ENCODE peak calls at places on chromosomes 6 and 20, in eight cellular contexts. One of them, this sample, is unnamed.

GRCh38 chr6:5556011-5556410 is 294.7 kb downstream of the FARS2 start:
- DNase-seq in upper lobe of right lung: no peak
- DNase-seq in mucosa of descending colon: no peak
- DNase-seq in astrocyte of the spinal cord: no peak
- DNase-seq in heart left ventricle: no peak
- DNase-seq in osteocyte: no peak
- DNase-seq in type B pancreatic cell: no peak
- DNase-seq in right lobe of liver: no peak
- DNase-seq in this sample: no peak

GRCh38 chr6:13733178-13733851 is 21.7 kb upstream of the RANBP9 start:
- DNase-seq in upper lobe of right lung: peak
- DNase-seq in mucosa of descending colon: no peak
- DNase-seq in astrocyte of the spinal cord: peak
- DNase-seq in heart left ventricle: peak
- DNase-seq in osteocyte: no peak
- DNase-seq in type B pancreatic cell: no peak
- DNase-seq in right lobe of liver: peak
- DNase-seq in this sample: peak

GRCh38 chr6:125872259-125872921 is 81.6 kb downstream of the NCOA7 start:
- DNase-seq in upper lobe of right lung: no peak
- DNase-seq in mucosa of descending colon: no peak
- DNase-seq in astrocyte of the spinal cord: no peak
- DNase-seq in heart left ventricle: no peak
- DNase-seq in osteocyte: no peak
- DNase-seq in type B pancreatic cell: no peak
- DNase-seq in right lobe of liver: no peak
- DNase-seq in this sample: peak

GRCh38 chr6:106560966-106561740 is 68.1 kb downstream of the RTN4IP1 start:
- DNase-seq in upper lobe of right lung: no peak
- DNase-seq in mucosa of descending colon: no peak
- DNase-seq in astrocyte of the spinal cord: peak
- DNase-seq in heart left ventricle: no peak
- DNase-seq in osteocyte: no peak
- DNase-seq in type B pancreatic cell: no peak
- DNase-seq in right lobe of liver: no peak
- DNase-seq in this sample: peak

GRCh38 chr6:18138906-18139305 is 16.0 kb downstream of the TPMT start:
- DNase-seq in upper lobe of right lung: no peak
- DNase-seq in mucosa of descending colon: no peak
- DNase-seq in astrocyte of the spinal cord: no peak
- DNase-seq in heart left ventricle: no peak
- DNase-seq in osteocyte: no peak
- DNase-seq in type B pancreatic cell: no peak
- DNase-seq in right lobe of liver: no peak
- DNase-seq in this sample: no peak

GRCh38 chr6:46704562-46704961 is 16.9 kb downstream of the TDRD6 start:
- DNase-seq in upper lobe of right lung: no peak
- DNase-seq in mucosa of descending colon: no peak
- DNase-seq in astrocyte of the spinal cord: peak
- DNase-seq in heart left ventricle: no peak
- DNase-seq in osteocyte: no peak
- DNase-seq in type B pancreatic cell: no peak
- DNase-seq in right lobe of liver: no peak
- DNase-seq in this sample: peak

GRCh38 chr6:81451787-81452186 is 300.7 kb downstream of the TENT5A start:
- DNase-seq in upper lobe of right lung: no peak
- DNase-seq in mucosa of descending colon: no peak
- DNase-seq in astrocyte of the spinal cord: peak
- DNase-seq in heart left ventricle: no peak
- DNase-seq in osteocyte: no peak
- DNase-seq in type B pancreatic cell: no peak
- DNase-seq in right lobe of liver: no peak
- DNase-seq in this sample: peak

GRCh38 chr20:51076841-51077543 is 54.1 kb upstream of the KCNG1 start:
- DNase-seq in upper lobe of right lung: no peak
- DNase-seq in mucosa of descending colon: no peak
- DNase-seq in astrocyte of the spinal cord: no peak
- DNase-seq in heart left ventricle: no peak
- DNase-seq in osteocyte: no peak
- DNase-seq in type B pancreatic cell: no peak
- DNase-seq in right lobe of liver: no peak
- DNase-seq in this sample: no peak

GRCh38 chr6:87484491-87484890 is 11.7 kb downstream of the SLC35A1 start:
- DNase-seq in upper lobe of right lung: no peak
- DNase-seq in mucosa of descending colon: no peak
- DNase-seq in astrocyte of the spinal cord: no peak
- DNase-seq in heart left ventricle: no peak
- DNase-seq in osteocyte: no peak
- DNase-seq in type B pancreatic cell: no peak
- DNase-seq in right lobe of liver: no peak
- DNase-seq in this sample: no peak

GRCh38 chr6:109902870-109903269 is 75.2 kb upstream of the GPR6 start:
- DNase-seq in upper lobe of right lung: no peak
- DNase-seq in mucosa of descending colon: no peak
- DNase-seq in astrocyte of the spinal cord: no peak
- DNase-seq in heart left ventricle: no peak
- DNase-seq in osteocyte: no peak
- DNase-seq in type B pancreatic cell: no peak
- DNase-seq in right lobe of liver: no peak
- DNase-seq in this sample: no peak

GRCh38 chr6:35754452-35755321 is 17.9 kb downstream of the ARMC12 start:
- DNase-seq in upper lobe of right lung: no peak
- DNase-seq in mucosa of descending colon: no peak
- DNase-seq in astrocyte of the spinal cord: no peak
- DNase-seq in heart left ventricle: no peak
- DNase-seq in osteocyte: no peak
- DNase-seq in type B pancreatic cell: no peak
- DNase-seq in right lobe of liver: no peak
- DNase-seq in this sample: no peak

GRCh38 chr20:34368547-34368946 is 5.5 kb downstream of the ITCH start:
- DNase-seq in upper lobe of right lung: no peak
- DNase-seq in mucosa of descending colon: no peak
- DNase-seq in astrocyte of the spinal cord: no peak
- DNase-seq in heart left ventricle: no peak
- DNase-seq in osteocyte: no peak
- DNase-seq in type B pancreatic cell: no peak
- DNase-seq in right lobe of liver: no peak
- DNase-seq in this sample: no peak

GRCh38 chr6:24357336-24358218 is at the start of gene DCDC2:
- DNase-seq in upper lobe of right lung: peak
- DNase-seq in mucosa of descending colon: peak
- DNase-seq in astrocyte of the spinal cord: no peak
- DNase-seq in heart left ventricle: no peak
- DNase-seq in osteocyte: no peak
- DNase-seq in type B pancreatic cell: peak
- DNase-seq in right lobe of liver: peak
- DNase-seq in this sample: no peak

GRCh38 chr20:24782801-24783630 is 166.1 kb upstream of the CST7 start:
- DNase-seq in upper lobe of right lung: peak
- DNase-seq in mucosa of descending colon: no peak
- DNase-seq in astrocyte of the spinal cord: peak
- DNase-seq in heart left ventricle: no peak
- DNase-seq in osteocyte: no peak
- DNase-seq in type B pancreatic cell: no peak
- DNase-seq in right lobe of liver: no peak
- DNase-seq in this sample: no peak

GRCh38 chr20:13821876-13822275 is 37.0 kb downstream of the NDUFAF5 start:
- DNase-seq in upper lobe of right lung: no peak
- DNase-seq in mucosa of descending colon: no peak
- DNase-seq in astrocyte of the spinal cord: no peak
- DNase-seq in heart left ventricle: no peak
- DNase-seq in osteocyte: no peak
- DNase-seq in type B pancreatic cell: no peak
- DNase-seq in right lobe of liver: no peak
- DNase-seq in this sample: no peak

GRCh38 chr6:170193326-170193821 is 97.5 kb downstream of the DLL1 start:
- DNase-seq in upper lobe of right lung: no peak
- DNase-seq in mucosa of descending colon: no peak
- DNase-seq in astrocyte of the spinal cord: no peak
- DNase-seq in heart left ventricle: no peak
- DNase-seq in osteocyte: peak
- DNase-seq in type B pancreatic cell: peak
- DNase-seq in right lobe of liver: no peak
- DNase-seq in this sample: no peak

GRCh38 chr6:41209547-41209951 is 8.6 kb upstream of the TREML2 start:
- DNase-seq in upper lobe of right lung: no peak
- DNase-seq in mucosa of descending colon: no peak
- DNase-seq in astrocyte of the spinal cord: no peak
- DNase-seq in heart left ventricle: no peak
- DNase-seq in osteocyte: peak
- DNase-seq in type B pancreatic cell: no peak
- DNase-seq in right lobe of liver: no peak
- DNase-seq in this sample: no peak

GRCh38 chr6:33823806-33824205 is 20.0 kb upstream of the MLN start:
- DNase-seq in upper lobe of right lung: no peak
- DNase-seq in mucosa of descending colon: no peak
- DNase-seq in astrocyte of the spinal cord: no peak
- DNase-seq in heart left ventricle: no peak
- DNase-seq in osteocyte: no peak
- DNase-seq in type B pancreatic cell: no peak
- DNase-seq in right lobe of liver: no peak
- DNase-seq in this sample: no peak

GRCh38 chr6:33824461-33825154 is 20.8 kb upstream of the MLN start:
- DNase-seq in upper lobe of right lung: peak
- DNase-seq in mucosa of descending colon: peak
- DNase-seq in astrocyte of the spinal cord: no peak
- DNase-seq in heart left ventricle: peak
- DNase-seq in osteocyte: no peak
- DNase-seq in type B pancreatic cell: no peak
- DNase-seq in right lobe of liver: no peak
- DNase-seq in this sample: no peak

GRCh38 chr6:33820243-33820642 is 16.4 kb upstream of the MLN start:
- DNase-seq in upper lobe of right lung: no peak
- DNase-seq in mucosa of descending colon: no peak
- DNase-seq in astrocyte of the spinal cord: no peak
- DNase-seq in heart left ventricle: no peak
- DNase-seq in osteocyte: no peak
- DNase-seq in type B pancreatic cell: no peak
- DNase-seq in right lobe of liver: no peak
- DNase-seq in this sample: no peak

GRCh38 chr6:33820784-33821183 is 17.0 kb upstream of the MLN start:
- DNase-seq in upper lobe of right lung: no peak
- DNase-seq in mucosa of descending colon: no peak
- DNase-seq in astrocyte of the spinal cord: no peak
- DNase-seq in heart left ventricle: no peak
- DNase-seq in osteocyte: no peak
- DNase-seq in type B pancreatic cell: no peak
- DNase-seq in right lobe of liver: no peak
- DNase-seq in this sample: no peak

GRCh38 chr6:33822575-33823395 is 19.0 kb upstream of the MLN start:
- DNase-seq in upper lobe of right lung: no peak
- DNase-seq in mucosa of descending colon: no peak
- DNase-seq in astrocyte of the spinal cord: no peak
- DNase-seq in heart left ventricle: no peak
- DNase-seq in osteocyte: no peak
- DNase-seq in type B pancreatic cell: no peak
- DNase-seq in right lobe of liver: no peak
- DNase-seq in this sample: no peak
- TF ChIP-seq CTCF in upper lobe of right lung: peak
- TF ChIP-seq CTCF in mucosa of descending colon: no peak
- TF ChIP-seq CTCF in astrocyte of the spinal cord: peak
- TF ChIP-seq CTCF in heart left ventricle: no peak
- TF ChIP-seq CTCF in osteocyte: peak
- TF ChIP-seq CTCF in type B pancreatic cell: peak
- TF ChIP-seq CTCF in right lobe of liver: no peak
- TF ChIP-seq CTCF in this sample: peak

DNA sequence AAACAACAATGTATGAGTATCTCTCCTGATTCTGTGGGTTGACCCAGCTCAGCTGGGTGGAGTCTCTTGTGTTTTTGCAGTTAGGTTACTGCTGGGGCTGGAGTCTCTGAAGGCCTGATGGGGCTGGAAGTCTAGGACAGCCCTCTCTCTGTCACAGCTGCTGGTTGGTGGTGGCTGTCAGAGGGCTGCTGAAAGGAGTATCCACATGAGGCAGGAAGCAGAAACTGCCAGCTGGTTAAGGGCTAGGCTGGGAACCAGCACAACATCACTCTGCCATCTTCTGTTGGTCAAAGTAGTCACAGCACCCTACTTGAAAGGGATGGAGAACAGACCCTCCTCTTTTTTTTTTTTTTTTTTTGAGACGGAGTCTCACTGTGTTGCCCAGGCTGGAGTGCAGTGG is 10.0 kb upstream of the PACSIN1 start:
- DNase-seq in upper lobe of right lung: no peak
- DNase-seq in mucosa of descending colon: no peak
- DNase-seq in astrocyte of the spinal cord: no peak
- DNase-seq in heart left ventricle: no peak
- DNase-seq in osteocyte: no peak
- DNase-seq in type B pancreatic cell: no peak
- DNase-seq in right lobe of liver: no peak
- DNase-seq in this sample: no peak
- TF ChIP-seq CTCF in upper lobe of right lung: no peak
- TF ChIP-seq CTCF in mucosa of descending colon: no peak
- TF ChIP-seq CTCF in astrocyte of the spinal cord: no peak
- TF ChIP-seq CTCF in heart left ventricle: no peak
- TF ChIP-seq CTCF in osteocyte: no peak
- TF ChIP-seq CTCF in type B pancreatic cell: no peak
- TF ChIP-seq CTCF in right lobe of liver: no peak
- TF ChIP-seq CTCF in this sample: no peak

GRCh38 chr6:127538750-127539264 is 19.7 kb upstream of the MTCL3 start:
- DNase-seq in upper lobe of right lung: no peak
- DNase-seq in mucosa of descending colon: no peak
- DNase-seq in astrocyte of the spinal cord: no peak
- DNase-seq in heart left ventricle: no peak
- DNase-seq in osteocyte: no peak
- DNase-seq in type B pancreatic cell: no peak
- DNase-seq in right lobe of liver: no peak
- DNase-seq in this sample: no peak
- TF ChIP-seq CTCF in upper lobe of right lung: no peak
- TF ChIP-seq CTCF in mucosa of descending colon: no peak
- TF ChIP-seq CTCF in astrocyte of the spinal cord: no peak
- TF ChIP-seq CTCF in heart left ventricle: no peak
- TF ChIP-seq CTCF in osteocyte: no peak
- TF ChIP-seq CTCF in type B pancreatic cell: no peak
- TF ChIP-seq CTCF in right lobe of liver: no peak
- TF ChIP-seq CTCF in this sample: no peak

GRCh38 chr6:54266400-54266923 is 41.8 kb upstream of the TINAG start:
- DNase-seq in upper lobe of right lung: no peak
- DNase-seq in mucosa of descending colon: no peak
- DNase-seq in astrocyte of the spinal cord: no peak
- DNase-seq in heart left ventricle: no peak
- DNase-seq in osteocyte: no peak
- DNase-seq in type B pancreatic cell: no peak
- DNase-seq in right lobe of liver: no peak
- DNase-seq in this sample: no peak
- TF ChIP-seq CTCF in upper lobe of right lung: no peak
- TF ChIP-seq CTCF in mucosa of descending colon: no peak
- TF ChIP-seq CTCF in astrocyte of the spinal cord: peak
- TF ChIP-seq CTCF in heart left ventricle: no peak
- TF ChIP-seq CTCF in osteocyte: peak
- TF ChIP-seq CTCF in type B pancreatic cell: no peak
- TF ChIP-seq CTCF in right lobe of liver: no peak
- TF ChIP-seq CTCF in this sample: no peak

GRCh38 chr6:129500958-129501381 is 209.0 kb downstream of the ARHGAP18 start:
- DNase-seq in upper lobe of right lung: no peak
- DNase-seq in mucosa of descending colon: no peak
- DNase-seq in astrocyte of the spinal cord: no peak
- DNase-seq in heart left ventricle: no peak
- DNase-seq in osteocyte: no peak
- DNase-seq in type B pancreatic cell: no peak
- DNase-seq in right lobe of liver: no peak
- DNase-seq in this sample: no peak
- TF ChIP-seq CTCF in upper lobe of right lung: peak
- TF ChIP-seq CTCF in mucosa of descending colon: no peak
- TF ChIP-seq CTCF in astrocyte of the spinal cord: peak
- TF ChIP-seq CTCF in heart left ventricle: no peak
- TF ChIP-seq CTCF in osteocyte: peak
- TF ChIP-seq CTCF in type B pancreatic cell: peak
- TF ChIP-seq CTCF in right lobe of liver: peak
- TF ChIP-seq CTCF in this sample: peak